ENCODE peak calls at places on chromosomes 3 and 15, in five cellular contexts. One of them, this sample, is unnamed.

GRCh38 chr15:87572381-87572780 is 684.2 kb downstream of the NTRK3 start:
- DNase-seq in MM.1S: no peak
- DNase-seq in neural progenitor cell: peak; percentile 16
- DNase-seq in fibroblast of lung: no peak
- DNase-seq in endothelial cell of umbilical vein: no peak
- DNase-seq in this sample: no peak

GRCh38 chr3:197942956-197943556 is 6.9 kb upstream of the RPL35A start:
- DNase-seq in fibroblast of lung: peak; percentile 63
- DNase-seq in neural progenitor cell: peak; percentile 42
- DNase-seq in MM.1S: peak; percentile 64
- DNase-seq in endothelial cell of umbilical vein: peak; percentile 62
- DNase-seq in this sample: peak; percentile 35

GRCh38 chr3:150545419-150546225 is 674 bp downstream of the SERP1 start:
- DNase-seq in MM.1S: peak; percentile 45
- DNase-seq in endothelial cell of umbilical vein: peak; percentile 30
- DNase-seq in fibroblast of lung: peak; percentile 24
- DNase-seq in neural progenitor cell: peak; percentile 11
- DNase-seq in this sample: peak; percentile 40

GRCh38 chr15:65072027-65072426 is 4.2 kb upstream of the RASL12 start:
- DNase-seq in fibroblast of lung: no peak
- DNase-seq in endothelial cell of umbilical vein: no peak
- DNase-seq in neural progenitor cell: no peak
- DNase-seq in MM.1S: no peak
- DNase-seq in this sample: no peak

GRCh38 chr15:60530653-60531052 is 51.7 kb upstream of the ICE2 start:
- DNase-seq in fibroblast of lung: no peak
- DNase-seq in endothelial cell of umbilical vein: no peak
- DNase-seq in MM.1S: no peak
- DNase-seq in neural progenitor cell: no peak
- DNase-seq in this sample: no peak

GRCh38 chr3:99627062-99627826 is 11.2 kb upstream of the COL8A1 start:
- DNase-seq in neural progenitor cell: no peak
- DNase-seq in MM.1S: peak; percentile 38
- DNase-seq in fibroblast of lung: no peak
- DNase-seq in endothelial cell of umbilical vein: peak; percentile 45
- DNase-seq in this sample: peak; percentile 18

GRCh38 chr15:80778964-80779657 is at the start of gene CEMIP:
- DNase-seq in MM.1S: peak; percentile 73
- DNase-seq in fibroblast of lung: peak; percentile 66
- DNase-seq in neural progenitor cell: peak; percentile 92
- DNase-seq in endothelial cell of umbilical vein: peak; percentile 72
- DNase-seq in this sample: peak; percentile 68

GRCh38 chr3:107412376-107412775 is 35.1 kb downstream of the CCDC54 start:
- DNase-seq in fibroblast of lung: no peak
- DNase-seq in MM.1S: no peak
- DNase-seq in neural progenitor cell: no peak
- DNase-seq in endothelial cell of umbilical vein: no peak
- DNase-seq in this sample: peak; percentile 27

GRCh38 chr3:133661454-133662255 is at the start of gene TOPBP1:
- DNase-seq in fibroblast of lung: peak; percentile 59
- DNase-seq in MM.1S: peak; percentile 93
- DNase-seq in endothelial cell of umbilical vein: peak; percentile 69
- DNase-seq in neural progenitor cell: peak; percentile 90
- DNase-seq in this sample: peak; percentile 68

GRCh38 chr3:155069729-155070128 is 10.4 kb upstream of the MME start:
- DNase-seq in endothelial cell of umbilical vein: peak; percentile 83
- DNase-seq in neural progenitor cell: no peak
- DNase-seq in fibroblast of lung: peak; percentile 40
- DNase-seq in MM.1S: no peak
- DNase-seq in this sample: no peak

GRCh38 chr3:30643763-30644462 is 37.5 kb downstream of the TGFBR2 start:
- DNase-seq in endothelial cell of umbilical vein: no peak
- DNase-seq in neural progenitor cell: no peak
- DNase-seq in fibroblast of lung: no peak
- DNase-seq in MM.1S: no peak
- DNase-seq in this sample: no peak

GRCh38 chr3:130341388-130341787 is 4.1 kb upstream of the COL6A5 start:
- DNase-seq in MM.1S: no peak
- DNase-seq in fibroblast of lung: peak; percentile 55
- DNase-seq in neural progenitor cell: no peak
- DNase-seq in endothelial cell of umbilical vein: no peak
- DNase-seq in this sample: peak; percentile 25

GRCh38 chr3:56878046-56878445 is 76.3 kb upstream of the ARHGEF3 start:
- DNase-seq in endothelial cell of umbilical vein: peak; percentile 53
- DNase-seq in fibroblast of lung: no peak
- DNase-seq in neural progenitor cell: no peak
- DNase-seq in MM.1S: no peak
- DNase-seq in this sample: no peak

GRCh38 chr3:135229018-135229495 is 434.0 kb downstream of the EPHB1 start:
- DNase-seq in fibroblast of lung: no peak
- DNase-seq in neural progenitor cell: peak; percentile 35
- DNase-seq in endothelial cell of umbilical vein: no peak
- DNase-seq in MM.1S: no peak
- DNase-seq in this sample: no peak

GRCh38 chr3:172098698-172099494 is 59.5 kb downstream of the FNDC3B start:
- DNase-seq in MM.1S: no peak
- DNase-seq in fibroblast of lung: no peak
- DNase-seq in endothelial cell of umbilical vein: no peak
- DNase-seq in neural progenitor cell: peak; percentile 59
- DNase-seq in this sample: peak; percentile 44
- H4K20me1 ChIP-seq in MM.1S: no peaks in the 10 kb centered on the region
- H4K20me1 ChIP-seq in fibroblast of lung: peaks cover 2% of the 10 kb centered on the region
- H4K20me1 ChIP-seq in endothelial cell of umbilical vein: peaks cover 25% of the 10 kb centered on the region
- H4K20me1 ChIP-seq in neural progenitor cell: peaks cover 71% of the 10 kb centered on the region
- H4K20me1 ChIP-seq in this sample: no peaks in the 10 kb centered on the region

DNA sequence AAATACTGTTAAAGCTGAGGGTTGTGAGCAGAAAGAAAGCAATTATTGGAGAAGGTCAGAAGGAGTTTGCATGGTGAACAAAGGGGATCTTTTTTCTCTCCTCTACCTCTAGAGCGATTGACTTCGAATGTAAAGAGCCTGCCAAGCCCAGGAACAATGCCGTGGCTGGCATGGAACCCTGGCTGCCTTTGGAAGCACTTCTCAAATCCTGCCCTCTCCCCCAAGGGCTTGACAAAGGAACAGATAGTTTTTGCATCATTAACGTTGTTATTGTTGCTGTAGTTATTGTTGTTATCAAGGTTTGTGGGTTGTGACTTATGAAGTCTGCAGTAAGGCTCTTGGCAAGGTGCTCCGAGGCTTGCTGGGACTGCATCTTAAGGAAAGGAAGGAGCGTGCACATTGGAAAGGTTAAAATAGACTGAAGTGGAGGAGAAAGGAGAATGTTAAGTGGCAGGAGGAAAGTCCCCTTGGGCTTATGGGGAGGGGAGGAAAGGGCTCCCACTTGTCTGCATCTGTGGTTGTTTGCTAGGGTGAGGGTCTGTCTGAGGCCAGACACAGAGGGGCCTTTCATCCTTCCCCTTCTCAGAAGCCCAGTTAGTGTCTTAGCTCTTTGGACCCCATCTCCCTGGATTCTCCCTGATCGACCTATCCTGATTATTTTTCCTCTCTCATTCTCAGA is 16.8 kb downstream of the PDIA5 start:
- DNase-seq in endothelial cell of umbilical vein: peak; percentile 53
- DNase-seq in fibroblast of lung: no peak
- DNase-seq in neural progenitor cell: peak; percentile 44
- DNase-seq in MM.1S: no peak
- DNase-seq in this sample: no peak
- H4K20me1 ChIP-seq in endothelial cell of umbilical vein: no peaks in the 10 kb centered on the region
- H4K20me1 ChIP-seq in fibroblast of lung: peaks cover 4% of the 10 kb centered on the region
- H4K20me1 ChIP-seq in neural progenitor cell: no peaks in the 10 kb centered on the region
- H4K20me1 ChIP-seq in MM.1S: peaks cover 6% of the 10 kb centered on the region
- H4K20me1 ChIP-seq in this sample: no peaks in the 10 kb centered on the region

GRCh38 chr3:66539466-66539989 is 38.7 kb upstream of the LRIG1 start:
- DNase-seq in neural progenitor cell: no peak
- DNase-seq in fibroblast of lung: no peak
- DNase-seq in endothelial cell of umbilical vein: no peak
- DNase-seq in MM.1S: no peak
- DNase-seq in this sample: no peak

GRCh38 chr3:66542153-66542552 is 41.3 kb upstream of the LRIG1 start:
- DNase-seq in fibroblast of lung: no peak
- DNase-seq in MM.1S: no peak
- DNase-seq in neural progenitor cell: no peak
- DNase-seq in endothelial cell of umbilical vein: no peak
- DNase-seq in this sample: no peak

GRCh38 chr3:66544619-66545429 is 44.0 kb upstream of the LRIG1 start:
- DNase-seq in MM.1S: no peak
- DNase-seq in endothelial cell of umbilical vein: no peak
- DNase-seq in neural progenitor cell: no peak
- DNase-seq in fibroblast of lung: no peak
- DNase-seq in this sample: no peak
- H4K20me1 ChIP-seq in MM.1S: no peaks in the 10 kb centered on the region
- H4K20me1 ChIP-seq in endothelial cell of umbilical vein: no peaks in the 10 kb centered on the region
- H4K20me1 ChIP-seq in neural progenitor cell: no peaks in the 10 kb centered on the region
- H4K20me1 ChIP-seq in fibroblast of lung: no peaks in the 10 kb centered on the region
- H4K20me1 ChIP-seq in this sample: no peaks in the 10 kb centered on the region

DNA sequence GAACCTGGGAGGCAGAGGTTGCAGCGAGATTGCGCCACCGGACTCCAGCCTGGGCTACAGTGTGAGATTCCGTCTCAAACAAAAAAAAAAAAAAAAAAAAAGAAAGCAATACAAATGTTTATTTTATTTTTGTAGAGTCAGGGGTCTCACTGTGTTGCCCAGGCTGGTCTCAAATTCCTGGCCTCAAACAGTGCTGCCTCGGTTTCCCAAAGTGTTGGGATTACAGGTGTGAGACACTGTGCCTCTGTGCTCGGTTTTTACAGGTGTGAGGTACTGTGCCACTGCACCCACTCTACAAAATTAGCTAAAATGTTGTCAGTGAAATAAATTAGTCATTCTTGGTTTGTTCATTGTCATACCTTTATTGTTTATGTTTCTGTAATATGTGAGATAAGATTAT is 5.5 kb downstream of the PIAS1 start:
- DNase-seq in endothelial cell of umbilical vein: no peak
- DNase-seq in fibroblast of lung: no peak
- DNase-seq in neural progenitor cell: no peak
- DNase-seq in MM.1S: no peak
- DNase-seq in this sample: no peak
- H4K20me1 ChIP-seq in endothelial cell of umbilical vein: peaks cover 19% of the 10 kb centered on the region
- H4K20me1 ChIP-seq in fibroblast of lung: peaks cover 5% of the 10 kb centered on the region
- H4K20me1 ChIP-seq in neural progenitor cell: peaks cover 94% of the 10 kb centered on the region
- H4K20me1 ChIP-seq in MM.1S: peaks cover 28% of the 10 kb centered on the region
- H4K20me1 ChIP-seq in this sample: no peaks in the 10 kb centered on the region

DNA sequence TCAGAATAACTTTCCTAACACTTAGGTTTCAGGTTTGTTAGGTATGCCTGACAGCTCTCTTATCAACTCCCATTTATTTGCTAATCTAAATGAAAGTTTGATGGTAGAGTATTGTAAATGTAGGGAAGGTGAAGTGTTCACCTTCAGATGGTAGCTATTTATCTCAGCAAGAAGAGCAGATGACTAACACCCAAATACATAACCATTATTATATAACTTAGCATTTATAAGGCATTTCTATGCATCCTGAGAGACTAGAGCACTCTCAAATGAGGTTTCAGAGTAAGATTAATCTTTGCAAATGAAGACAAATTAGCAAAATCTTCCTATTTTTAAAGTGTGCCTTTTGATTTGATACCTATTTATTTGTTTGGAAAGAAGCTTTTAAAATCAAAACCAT is 143.8 kb downstream of the IGF1R start:
- DNase-seq in neural progenitor cell: no peak
- DNase-seq in fibroblast of lung: no peak
- DNase-seq in MM.1S: no peak
- DNase-seq in endothelial cell of umbilical vein: no peak
- DNase-seq in this sample: no peak
- H4K20me1 ChIP-seq in neural progenitor cell: peaks cover 99% of the 10 kb centered on the region
- H4K20me1 ChIP-seq in fibroblast of lung: no peaks in the 10 kb centered on the region
- H4K20me1 ChIP-seq in MM.1S: no peaks in the 10 kb centered on the region
- H4K20me1 ChIP-seq in endothelial cell of umbilical vein: peaks cover 5% of the 10 kb centered on the region
- H4K20me1 ChIP-seq in this sample: no peaks in the 10 kb centered on the region

DNA sequence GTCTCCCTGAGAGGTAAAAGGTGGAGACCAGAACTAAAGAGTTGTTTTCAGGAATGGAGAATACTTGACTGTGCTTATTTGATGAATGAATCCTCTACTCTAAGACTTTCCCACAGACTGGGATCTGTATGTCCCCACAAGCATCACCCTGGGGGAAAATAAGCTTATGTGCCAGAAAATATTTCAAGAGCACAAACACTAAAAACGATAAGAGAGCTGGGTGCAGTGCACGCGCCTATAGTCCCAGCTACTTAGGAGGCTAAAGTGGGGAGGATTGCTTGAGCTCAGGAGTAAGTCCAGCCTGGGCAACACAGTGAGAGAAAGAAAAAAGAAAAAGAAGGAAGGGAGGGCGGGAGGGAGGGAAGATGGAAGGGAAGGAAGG is 150.7 kb downstream of the ADAM10 start:
- DNase-seq in MM.1S: no peak
- DNase-seq in neural progenitor cell: no peak
- DNase-seq in fibroblast of lung: no peak
- DNase-seq in endothelial cell of umbilical vein: no peak
- DNase-seq in this sample: no peak
- H4K20me1 ChIP-seq in MM.1S: no peaks in the 10 kb centered on the region
- H4K20me1 ChIP-seq in neural progenitor cell: no peaks in the 10 kb centered on the region
- H4K20me1 ChIP-seq in fibroblast of lung: no peaks in the 10 kb centered on the region
- H4K20me1 ChIP-seq in endothelial cell of umbilical vein: no peaks in the 10 kb centered on the region
- H4K20me1 ChIP-seq in this sample: no peaks in the 10 kb centered on the region

DNA sequence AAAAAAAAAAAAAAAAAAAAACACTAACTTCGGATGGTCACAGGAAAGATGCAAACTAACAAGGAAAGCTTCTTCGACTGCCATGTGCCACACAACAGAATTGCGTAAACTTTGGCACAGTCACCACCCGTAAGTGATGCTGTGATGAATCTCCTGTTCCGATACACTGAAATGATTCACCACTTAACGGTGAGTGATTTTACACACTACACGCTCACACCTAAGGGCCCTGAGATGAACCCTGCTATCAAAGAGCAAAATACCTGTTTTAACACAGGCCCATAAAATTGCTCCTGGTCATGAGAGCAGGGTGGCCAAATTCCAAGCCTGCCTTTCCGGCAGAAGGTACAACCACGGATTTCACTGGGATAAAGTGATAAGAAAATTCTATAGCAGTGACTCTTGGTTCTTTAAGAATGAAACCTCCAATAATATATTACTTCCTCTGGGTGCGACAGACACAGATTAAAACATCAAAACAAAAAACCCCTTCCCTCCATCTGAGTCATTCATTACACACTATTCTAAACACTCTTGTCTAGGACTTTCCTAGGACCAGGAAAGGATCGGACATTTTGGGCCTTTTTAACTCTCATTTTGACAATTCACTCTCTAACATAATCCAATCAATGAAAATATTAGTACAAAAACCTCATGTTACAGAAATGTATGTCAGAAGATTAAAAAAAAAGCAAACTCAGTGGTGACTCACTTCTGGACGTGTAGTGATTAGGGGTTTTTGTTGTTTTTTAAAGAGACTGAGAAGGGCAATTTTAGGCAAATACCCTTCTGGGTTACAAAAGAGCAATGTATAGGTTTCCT is 28.3 kb downstream of the LRIG1 start:
- DNase-seq in MM.1S: no peak
- DNase-seq in endothelial cell of umbilical vein: peak; percentile 94
- DNase-seq in fibroblast of lung: peak; percentile 69
- DNase-seq in neural progenitor cell: no peak
- DNase-seq in this sample: peak; percentile 80
- H4K20me1 ChIP-seq in MM.1S: no peaks in the 10 kb centered on the region
- H4K20me1 ChIP-seq in endothelial cell of umbilical vein: no peaks in the 10 kb centered on the region
- H4K20me1 ChIP-seq in fibroblast of lung: no peaks in the 10 kb centered on the region
- H4K20me1 ChIP-seq in neural progenitor cell: peaks cover 100% of the 10 kb centered on the region
- H4K20me1 ChIP-seq in this sample: no peaks in the 10 kb centered on the region